ENCODE peak calls at places on chromosomes 7 and 10, in four cellular contexts. J is AG04450, F is ovary, K is GM23248. V is an unnamed sample.

GRCh38 chr7:20114463-20114862 is 102.7 kb downstream of the MACC1 start:
- DNase-seq in K (peak; percentile 47), F (no peak), J (no peak), V (no peak)

GRCh38 chr10:32271617-32272016 is 75.3 kb downstream of the EPC1 start:
- DNase-seq in K (peak; percentile 64), J (no peak), F (no peak), V (no peak)

GRCh38 chr10:80194373-80195045 is 10.8 kb downstream of the ANXA11 start:
- DNase-seq in K (no peak), F (no peak), J (no peak), V (no peak)

GRCh38 chr10:24333736-24334135 is 124.8 kb downstream of the KIAA1217 start:
- DNase-seq in J (no peak), K (peak; percentile 51), F (no peak), V (no peak)

GRCh38 chr10:80414126-80414898 is 6.0 kb downstream of the PRXL2A start:
- DNase-seq in F (no peak), K (no peak), J (peak; percentile 6), V (peak; percentile 66)

GRCh38 chr10:124641282-124642075 is 102.7 kb downstream of the FAM53B start:
- DNase-seq in J (no peak), F (peak; percentile 63), K (peak; percentile 79), V (no peak)

GRCh38 chr7:117772416-117772815 is 100.8 kb downstream of the CTTNBP2 start:
- DNase-seq in F (no peak), K (no peak), J (no peak), V (no peak)

GRCh38 chr10:79313911-79314439 is 33.3 kb upstream of the PPIF start:
- DNase-seq in J (no peak), K (no peak), F (no peak), V (no peak)

GRCh38 chr10:60413306-60414012 is 23.8 kb upstream of the ANK3 start:
- DNase-seq in K (no peak), J (no peak), F (no peak), V (no peak)

GRCh38 chr7:31104361-31105255 is 52.5 kb downstream of the ADCYAP1R1 start:
- DNase-seq in K (no peak), J (no peak), F (no peak), V (no peak)

GRCh38 chr10:26835025-26835424 is 25.7 kb downstream of the ABI1 start:
- DNase-seq in K (no peak), J (no peak), F (no peak), V (no peak)
- H3K9me3 ChIP-seq in K (no peaks in the 10 kb centered on the region), J (no peaks in the 10 kb centered on the region), F (no peaks in the 10 kb centered on the region), V (no peaks in the 10 kb centered on the region)

GRCh38 chr7:159229683-159230475 is 85.2 kb upstream of the VIPR2 start:
- DNase-seq in F (no peak), J (no peak), K (no peak), V (no peak)

GRCh38 chr7:159227433-159227832 is 82.8 kb upstream of the VIPR2 start:
- DNase-seq in K (no peak), J (no peak), F (no peak), V (no peak)

GRCh38 chr7:159226303-159226702 is 81.6 kb upstream of the VIPR2 start:
- DNase-seq in F (no peak), K (no peak), J (no peak), V (no peak)

GRCh38 chr7:159231017-159231416 is 86.3 kb upstream of the VIPR2 start:
- DNase-seq in F (no peak), K (no peak), J (no peak), V (no peak)
- H3K9me3 ChIP-seq in F (no peaks in the 10 kb centered on the region), K (no peaks in the 10 kb centered on the region), J (peaks cover 74% of the 10 kb centered on the region), V (peaks cover 2% of the 10 kb centered on the region)

GRCh38 chr10:130741901-130742625 is 569.5 kb downstream of the TCERG1L start:
- DNase-seq in F (no peak), J (no peak), K (no peak), V (no peak)
- H3K9me3 ChIP-seq in F (no peaks in the 10 kb centered on the region), J (peaks cover 85% of the 10 kb centered on the region), K (no peaks in the 10 kb centered on the region), V (no peaks in the 10 kb centered on the region)

GRCh38 chr10:14485986-14486385 is 155.3 kb upstream of the FRMD4A start:
- DNase-seq in J (no peak), F (no peak), K (peak; percentile 24), V (no peak)
- H3K9me3 ChIP-seq in J (peaks cover 6% of the 10 kb centered on the region), F (no peaks in the 10 kb centered on the region), K (no peaks in the 10 kb centered on the region), V (no peaks in the 10 kb centered on the region)

GRCh38 chr7:158065340-158065739 is 522.3 kb downstream of the PTPRN2 start:
- DNase-seq in F (no peak), K (no peak), J (no peak), V (no peak)
- H3K9me3 ChIP-seq in F (no peaks in the 10 kb centered on the region), K (no peaks in the 10 kb centered on the region), J (peaks cover 88% of the 10 kb centered on the region), V (no peaks in the 10 kb centered on the region)

GRCh38 chr10:88395677-88396076 is 187.4 kb downstream of the RNLS start:
- DNase-seq in K (peak; percentile 42), J (no peak), F (no peak), V (no peak)
- H3K9me3 ChIP-seq in K (peaks cover 7% of the 10 kb centered on the region), J (no peaks in the 10 kb centered on the region), F (no peaks in the 10 kb centered on the region), V (peaks cover 7% of the 10 kb centered on the region)

DNA sequence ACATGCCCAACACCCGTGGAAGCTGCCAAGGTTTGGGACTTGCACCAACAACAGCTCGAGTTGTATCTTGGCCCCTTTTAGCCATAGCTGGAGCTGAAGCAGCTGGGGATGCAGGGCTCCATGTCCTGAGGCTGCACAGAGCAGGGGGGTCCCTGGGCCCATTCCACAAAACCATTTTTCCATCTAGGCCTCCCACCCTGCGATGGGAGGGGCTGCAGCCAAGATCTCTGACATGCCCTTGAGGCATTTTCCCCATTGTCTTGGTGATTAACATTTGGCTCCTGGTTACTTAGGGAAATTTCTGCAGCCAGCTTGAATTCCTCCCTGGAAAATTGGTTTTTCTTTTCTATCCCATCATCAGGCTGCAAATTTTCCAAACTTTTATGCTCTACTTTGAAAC is 637.8 kb upstream of the VSTM2A start:
- DNase-seq in K (no peak), J (no peak), F (no peak), V (no peak)
- H3K9me3 ChIP-seq in K (no peaks in the 10 kb centered on the region), J (peaks cover 24% of the 10 kb centered on the region), F (no peaks in the 10 kb centered on the region), V (no peaks in the 10 kb centered on the region)